ENCODE peak calls at places on chromosomes 16 and 17, in six cellular contexts. One of them, this sample, is unnamed.

GRCh38 chr17:27326051-27326450 is 32.1 kb downstream of the WSB1 start:
- DNase-seq in ELR: no peak
- DNase-seq in activated T-helper 1 cell treated with Interleukin-2 at 50 U/mL for 16 hours: no peak
- DNase-seq in stimulated activated CD4-positive, alpha-beta T cell treated with anti-CD3 and anti-CD28 coated beads, Interleukin-2, amount 100 ng/mL, for 48 hours: no peak
- DNase-seq in bronchial epithelial cell: peak; percentile 57
- DNase-seq in colonic mucosa: no peak
- DNase-seq in this sample: no peak

GRCh38 chr17:7974638-7975131 is 27.7 kb upstream of the GUCY2D start:
- DNase-seq in bronchial epithelial cell: no peak
- DNase-seq in activated T-helper 1 cell treated with Interleukin-2 at 50 U/mL for 16 hours: no peak
- DNase-seq in stimulated activated CD4-positive, alpha-beta T cell treated with anti-CD3 and anti-CD28 coated beads, Interleukin-2, amount 100 ng/mL, for 48 hours: no peak
- DNase-seq in colonic mucosa: no peak
- DNase-seq in ELR: no peak
- DNase-seq in this sample: no peak

GRCh38 chr17:6695565-6695964 is 17.6 kb downstream of the SLC13A5 start:
- DNase-seq in activated T-helper 1 cell treated with Interleukin-2 at 50 U/mL for 16 hours: no peak
- DNase-seq in ELR: no peak
- DNase-seq in stimulated activated CD4-positive, alpha-beta T cell treated with anti-CD3 and anti-CD28 coated beads, Interleukin-2, amount 100 ng/mL, for 48 hours: no peak
- DNase-seq in colonic mucosa: no peak
- DNase-seq in bronchial epithelial cell: no peak
- DNase-seq in this sample: no peak

GRCh38 chr17:73820686-73821448 is 176.6 kb upstream of the SDK2 start:
- DNase-seq in stimulated activated CD4-positive, alpha-beta T cell treated with anti-CD3 and anti-CD28 coated beads, Interleukin-2, amount 100 ng/mL, for 48 hours: no peak
- DNase-seq in ELR: no peak
- DNase-seq in colonic mucosa: peak; percentile 37
- DNase-seq in activated T-helper 1 cell treated with Interleukin-2 at 50 U/mL for 16 hours: no peak
- DNase-seq in bronchial epithelial cell: no peak
- DNase-seq in this sample: no peak

GRCh38 chr16:674968-675883 is at the start of gene RHBDL1:
- DNase-seq in ELR: peak; percentile 46
- DNase-seq in activated T-helper 1 cell treated with Interleukin-2 at 50 U/mL for 16 hours: no peak
- DNase-seq in bronchial epithelial cell: no peak
- DNase-seq in colonic mucosa: no peak
- DNase-seq in stimulated activated CD4-positive, alpha-beta T cell treated with anti-CD3 and anti-CD28 coated beads, Interleukin-2, amount 100 ng/mL, for 48 hours: no peak
- DNase-seq in this sample: no peak

GRCh38 chr17:29617125-29617480 is 5.6 kb downstream of the CORO6 start:
- DNase-seq in ELR: peak; percentile 65
- DNase-seq in colonic mucosa: peak; percentile 92
- DNase-seq in activated T-helper 1 cell treated with Interleukin-2 at 50 U/mL for 16 hours: peak; percentile 84
- DNase-seq in stimulated activated CD4-positive, alpha-beta T cell treated with anti-CD3 and anti-CD28 coated beads, Interleukin-2, amount 100 ng/mL, for 48 hours: peak; percentile 92
- DNase-seq in bronchial epithelial cell: peak; percentile 74
- DNase-seq in this sample: peak; percentile 79

GRCh38 chr17:74760404-74761105 is 12.1 kb downstream of the NHERF1 start:
- DNase-seq in colonic mucosa: no peak
- DNase-seq in bronchial epithelial cell: peak; percentile 80
- DNase-seq in activated T-helper 1 cell treated with Interleukin-2 at 50 U/mL for 16 hours: no peak
- DNase-seq in stimulated activated CD4-positive, alpha-beta T cell treated with anti-CD3 and anti-CD28 coated beads, Interleukin-2, amount 100 ng/mL, for 48 hours: no peak
- DNase-seq in ELR: no peak
- DNase-seq in this sample: no peak

GRCh38 chr17:37179893-37180292 is 195.9 kb upstream of the C17orf78 start:
- DNase-seq in bronchial epithelial cell: peak; percentile 92
- DNase-seq in activated T-helper 1 cell treated with Interleukin-2 at 50 U/mL for 16 hours: no peak
- DNase-seq in colonic mucosa: no peak
- DNase-seq in ELR: peak; percentile 94
- DNase-seq in stimulated activated CD4-positive, alpha-beta T cell treated with anti-CD3 and anti-CD28 coated beads, Interleukin-2, amount 100 ng/mL, for 48 hours: no peak
- DNase-seq in this sample: no peak

GRCh38 chr17:15289285-15290185 is 24.4 kb upstream of the PMP22 start:
- DNase-seq in colonic mucosa: no peak
- DNase-seq in ELR: peak; percentile 42
- DNase-seq in activated T-helper 1 cell treated with Interleukin-2 at 50 U/mL for 16 hours: no peak
- DNase-seq in bronchial epithelial cell: peak; percentile 75
- DNase-seq in stimulated activated CD4-positive, alpha-beta T cell treated with anti-CD3 and anti-CD28 coated beads, Interleukin-2, amount 100 ng/mL, for 48 hours: no peak
- DNase-seq in this sample: no peak

GRCh38 chr17:10380631-10381408 is 8.0 kb upstream of the MYH13 start:
- DNase-seq in stimulated activated CD4-positive, alpha-beta T cell treated with anti-CD3 and anti-CD28 coated beads, Interleukin-2, amount 100 ng/mL, for 48 hours: no peak
- DNase-seq in colonic mucosa: no peak
- DNase-seq in bronchial epithelial cell: no peak
- DNase-seq in activated T-helper 1 cell treated with Interleukin-2 at 50 U/mL for 16 hours: no peak
- DNase-seq in ELR: no peak
- DNase-seq in this sample: no peak

GRCh38 chr16:46620265-46621005 is 744 bp downstream of the SHCBP1 start:
- DNase-seq in bronchial epithelial cell: no peak
- DNase-seq in colonic mucosa: peak; percentile 49
- DNase-seq in stimulated activated CD4-positive, alpha-beta T cell treated with anti-CD3 and anti-CD28 coated beads, Interleukin-2, amount 100 ng/mL, for 48 hours: peak; percentile 0
- DNase-seq in ELR: peak; percentile 68
- DNase-seq in activated T-helper 1 cell treated with Interleukin-2 at 50 U/mL for 16 hours: no peak
- DNase-seq in this sample: no peak

GRCh38 chr17:79469646-79470045 is 141.2 kb downstream of the RBFOX3 start:
- DNase-seq in activated T-helper 1 cell treated with Interleukin-2 at 50 U/mL for 16 hours: no peak
- DNase-seq in ELR: no peak
- DNase-seq in bronchial epithelial cell: no peak
- DNase-seq in stimulated activated CD4-positive, alpha-beta T cell treated with anti-CD3 and anti-CD28 coated beads, Interleukin-2, amount 100 ng/mL, for 48 hours: no peak
- DNase-seq in colonic mucosa: no peak
- DNase-seq in this sample: no peak

GRCh38 chr17:57308543-57309186 is 52.3 kb downstream of the MSI2 start:
- DNase-seq in bronchial epithelial cell: no peak
- DNase-seq in activated T-helper 1 cell treated with Interleukin-2 at 50 U/mL for 16 hours: no peak
- DNase-seq in colonic mucosa: no peak
- DNase-seq in stimulated activated CD4-positive, alpha-beta T cell treated with anti-CD3 and anti-CD28 coated beads, Interleukin-2, amount 100 ng/mL, for 48 hours: no peak
- DNase-seq in ELR: no peak
- DNase-seq in this sample: no peak

GRCh38 chr16:67459858-67460144 is 21.2 kb downstream of the ATP6V0D1 start:
- DNase-seq in colonic mucosa: no peak
- DNase-seq in stimulated activated CD4-positive, alpha-beta T cell treated with anti-CD3 and anti-CD28 coated beads, Interleukin-2, amount 100 ng/mL, for 48 hours: no peak
- DNase-seq in ELR: no peak
- DNase-seq in activated T-helper 1 cell treated with Interleukin-2 at 50 U/mL for 16 hours: no peak
- DNase-seq in bronchial epithelial cell: no peak
- DNase-seq in this sample: no peak

GRCh38 chr17:81440511-81441244 is 45.4 kb downstream of the BAHCC1 start:
- DNase-seq in activated T-helper 1 cell treated with Interleukin-2 at 50 U/mL for 16 hours: no peak
- DNase-seq in colonic mucosa: no peak
- DNase-seq in stimulated activated CD4-positive, alpha-beta T cell treated with anti-CD3 and anti-CD28 coated beads, Interleukin-2, amount 100 ng/mL, for 48 hours: no peak
- DNase-seq in bronchial epithelial cell: no peak
- DNase-seq in ELR: peak; percentile 56
- DNase-seq in this sample: no peak

GRCh38 chr17:45264988-45265387 is 3.1 kb upstream of the SPATA32 start:
- DNase-seq in colonic mucosa: no peak
- DNase-seq in stimulated activated CD4-positive, alpha-beta T cell treated with anti-CD3 and anti-CD28 coated beads, Interleukin-2, amount 100 ng/mL, for 48 hours: no peak
- DNase-seq in ELR: no peak
- DNase-seq in bronchial epithelial cell: no peak
- DNase-seq in activated T-helper 1 cell treated with Interleukin-2 at 50 U/mL for 16 hours: no peak
- DNase-seq in this sample: no peak

GRCh38 chr17:5618511-5618910 is 34.2 kb upstream of the NLRP1 start:
- DNase-seq in stimulated activated CD4-positive, alpha-beta T cell treated with anti-CD3 and anti-CD28 coated beads, Interleukin-2, amount 100 ng/mL, for 48 hours: no peak
- DNase-seq in colonic mucosa: no peak
- DNase-seq in activated T-helper 1 cell treated with Interleukin-2 at 50 U/mL for 16 hours: no peak
- DNase-seq in bronchial epithelial cell: peak; percentile 7
- DNase-seq in ELR: peak; percentile 22
- DNase-seq in this sample: no peak

GRCh38 chr17:61468263-61468907 is 16.2 kb downstream of the TBX4 start:
- DNase-seq in colonic mucosa: no peak
- DNase-seq in activated T-helper 1 cell treated with Interleukin-2 at 50 U/mL for 16 hours: no peak
- DNase-seq in stimulated activated CD4-positive, alpha-beta T cell treated with anti-CD3 and anti-CD28 coated beads, Interleukin-2, amount 100 ng/mL, for 48 hours: no peak
- DNase-seq in ELR: peak; percentile 59
- DNase-seq in bronchial epithelial cell: no peak
- DNase-seq in this sample: no peak

GRCh38 chr17:5254903-5255521 is 20.4 kb upstream of the SCIMP start:
- DNase-seq in activated T-helper 1 cell treated with Interleukin-2 at 50 U/mL for 16 hours: no peak
- DNase-seq in colonic mucosa: no peak
- DNase-seq in ELR: no peak
- DNase-seq in stimulated activated CD4-positive, alpha-beta T cell treated with anti-CD3 and anti-CD28 coated beads, Interleukin-2, amount 100 ng/mL, for 48 hours: no peak
- DNase-seq in bronchial epithelial cell: no peak
- DNase-seq in this sample: no peak

GRCh38 chr17:74898376-74898946 is 5.0 kb upstream of the FADS6 start:
- DNase-seq in bronchial epithelial cell: peak; percentile 68
- DNase-seq in colonic mucosa: no peak
- DNase-seq in ELR: no peak
- DNase-seq in stimulated activated CD4-positive, alpha-beta T cell treated with anti-CD3 and anti-CD28 coated beads, Interleukin-2, amount 100 ng/mL, for 48 hours: no peak
- DNase-seq in activated T-helper 1 cell treated with Interleukin-2 at 50 U/mL for 16 hours: no peak
- DNase-seq in this sample: no peak

GRCh38 chr16:88339926-88340754 is 42.6 kb upstream of the ZNF469 start:
- DNase-seq in ELR: no peak
- DNase-seq in stimulated activated CD4-positive, alpha-beta T cell treated with anti-CD3 and anti-CD28 coated beads, Interleukin-2, amount 100 ng/mL, for 48 hours: no peak
- DNase-seq in activated T-helper 1 cell treated with Interleukin-2 at 50 U/mL for 16 hours: no peak
- DNase-seq in colonic mucosa: peak; percentile 41
- DNase-seq in bronchial epithelial cell: no peak
- DNase-seq in this sample: no peak

GRCh38 chr16:2468725-2469398 is 2.2 kb upstream of the NTN3 start:
- DNase-seq in ELR: no peak
- DNase-seq in colonic mucosa: no peak
- DNase-seq in bronchial epithelial cell: no peak
- DNase-seq in activated T-helper 1 cell treated with Interleukin-2 at 50 U/mL for 16 hours: no peak
- DNase-seq in stimulated activated CD4-positive, alpha-beta T cell treated with anti-CD3 and anti-CD28 coated beads, Interleukin-2, amount 100 ng/mL, for 48 hours: no peak
- DNase-seq in this sample: no peak

GRCh38 chr16:69861276-69862030 is 89.7 kb upstream of the CLEC18A start:
- DNase-seq in colonic mucosa: peak; percentile 61
- DNase-seq in ELR: no peak
- DNase-seq in stimulated activated CD4-positive, alpha-beta T cell treated with anti-CD3 and anti-CD28 coated beads, Interleukin-2, amount 100 ng/mL, for 48 hours: no peak
- DNase-seq in activated T-helper 1 cell treated with Interleukin-2 at 50 U/mL for 16 hours: no peak
- DNase-seq in bronchial epithelial cell: no peak
- DNase-seq in this sample: no peak

GRCh38 chr16:4519274-4520058 is 19.1 kb downstream of the CDIP1 start:
- DNase-seq in stimulated activated CD4-positive, alpha-beta T cell treated with anti-CD3 and anti-CD28 coated beads, Interleukin-2, amount 100 ng/mL, for 48 hours: no peak
- DNase-seq in colonic mucosa: no peak
- DNase-seq in ELR: no peak
- DNase-seq in activated T-helper 1 cell treated with Interleukin-2 at 50 U/mL for 16 hours: no peak
- DNase-seq in bronchial epithelial cell: no peak
- DNase-seq in this sample: no peak

GRCh38 chr17:43406676-43407645 is 8.2 kb downstream of the ARL4D start:
- DNase-seq in stimulated activated CD4-positive, alpha-beta T cell treated with anti-CD3 and anti-CD28 coated beads, Interleukin-2, amount 100 ng/mL, for 48 hours: no peak
- DNase-seq in ELR: peak; percentile 55
- DNase-seq in bronchial epithelial cell: peak; percentile 33
- DNase-seq in colonic mucosa: no peak
- DNase-seq in activated T-helper 1 cell treated with Interleukin-2 at 50 U/mL for 16 hours: no peak
- DNase-seq in this sample: no peak

This sample was measured in naive thymus-derived CD8-positive, alpha-beta T cell.